ENCODE peak calls at places on chromosome 16, in six cellular contexts. One of them, this sample, is unnamed.

GRCh38 chr16:30700971-30701370 is 2.0 kb downstream of the SRCAP start:
- DNase-seq in K562: no peak
- DNase-seq in HepG2: no peak
- DNase-seq in SK-N-SH: no peak
- DNase-seq in H1: no peak
- DNase-seq in HL-60: no peak
- DNase-seq in this sample: no peak

GRCh38 chr16:48432136-48432535 is 46.9 kb upstream of the SIAH1 start:
- DNase-seq in H1: no peak
- DNase-seq in HepG2: no peak
- DNase-seq in SK-N-SH: no peak
- DNase-seq in HL-60: peak; percentile 74
- DNase-seq in K562: no peak
- DNase-seq in this sample: peak; percentile 48

GRCh38 chr16:86294535-86294934 is 215.8 kb upstream of the FOXF1 start:
- DNase-seq in HepG2: no peak
- DNase-seq in H1: no peak
- DNase-seq in HL-60: no peak
- DNase-seq in K562: no peak
- DNase-seq in SK-N-SH: no peak
- DNase-seq in this sample: no peak

GRCh38 chr16:3454093-3454492 is 10.6 kb downstream of the NAA60 start:
- DNase-seq in SK-N-SH: no peak
- DNase-seq in HL-60: no peak
- DNase-seq in K562: no peak
- DNase-seq in H1: no peak
- DNase-seq in HepG2: peak; percentile 45
- DNase-seq in this sample: no peak

GRCh38 chr16:84138824-84139627 is 6.0 kb downstream of the HSDL1 start:
- DNase-seq in HepG2: peak; percentile 97
- DNase-seq in SK-N-SH: no peak
- DNase-seq in HL-60: no peak
- DNase-seq in K562: peak; percentile 65
- DNase-seq in H1: no peak
- DNase-seq in this sample: peak; percentile 56

GRCh38 chr16:3637371-3637923 is 17.0 kb upstream of the DNASE1 start:
- DNase-seq in HepG2: peak; percentile 60
- DNase-seq in K562: no peak
- DNase-seq in H1: no peak
- DNase-seq in HL-60: peak; percentile 74
- DNase-seq in SK-N-SH: peak; percentile 29
- DNase-seq in this sample: no peak

GRCh38 chr16:75648265-75649076 is 898 bp downstream of the TERF2IP start:
- DNase-seq in HepG2: peak; percentile 63
- DNase-seq in HL-60: peak; percentile 78
- DNase-seq in H1: peak; percentile 92
- DNase-seq in SK-N-SH: peak; percentile 85
- DNase-seq in K562: peak; percentile 72
- DNase-seq in this sample: no peak

GRCh38 chr16:46650224-46650623 is 29.0 kb upstream of the SHCBP1 start:
- DNase-seq in HL-60: no peak
- DNase-seq in HepG2: no peak
- DNase-seq in H1: no peak
- DNase-seq in SK-N-SH: no peak
- DNase-seq in K562: no peak
- DNase-seq in this sample: no peak

GRCh38 chr16:23699100-23699499 is 13.9 kb downstream of the ERN2 start:
- DNase-seq in HepG2: no peak
- DNase-seq in K562: no peak
- DNase-seq in H1: no peak
- DNase-seq in SK-N-SH: no peak
- DNase-seq in HL-60: peak; percentile 87
- DNase-seq in this sample: no peak

GRCh38 chr16:50818380-50818779 is 76.5 kb downstream of the CYLD start:
- DNase-seq in H1: no peak
- DNase-seq in K562: no peak
- DNase-seq in HL-60: no peak
- DNase-seq in SK-N-SH: no peak
- DNase-seq in HepG2: no peak
- DNase-seq in this sample: no peak

GRCh38 chr16:29816694-29817441 is 916 bp downstream of the PAGR1 start:
- DNase-seq in K562: peak; percentile 63
- DNase-seq in HepG2: peak; percentile 47
- DNase-seq in HL-60: peak; percentile 77
- DNase-seq in H1: peak; percentile 80
- DNase-seq in SK-N-SH: peak; percentile 63
- DNase-seq in this sample: no peak

GRCh38 chr16:1772362-1772907 is at the start of gene EME2:
- DNase-seq in HepG2: peak; percentile 16
- DNase-seq in K562: peak; percentile 72
- DNase-seq in H1: no peak
- DNase-seq in HL-60: peak; percentile 59
- DNase-seq in SK-N-SH: peak; percentile 52
- DNase-seq in this sample: no peak

GRCh38 chr16:57979006-57979585 is 8.2 kb upstream of the CNGB1 start:
- DNase-seq in SK-N-SH: no peak
- DNase-seq in HepG2: no peak
- DNase-seq in HL-60: no peak
- DNase-seq in H1: no peak
- DNase-seq in K562: no peak
- DNase-seq in this sample: no peak

GRCh38 chr16:50056226-50056625 is 9.5 kb upstream of the HEATR3 start:
- DNase-seq in SK-N-SH: no peak
- DNase-seq in HepG2: no peak
- DNase-seq in H1: no peak
- DNase-seq in K562: no peak
- DNase-seq in HL-60: no peak
- DNase-seq in this sample: no peak

GRCh38 chr16:4373909-4374742 is 2.5 kb downstream of the VASN start:
- DNase-seq in H1: no peak
- DNase-seq in K562: peak; percentile 63
- DNase-seq in HepG2: no peak
- DNase-seq in SK-N-SH: no peak
- DNase-seq in HL-60: no peak
- DNase-seq in this sample: no peak

GRCh38 chr16:15599303-15600070 is 43.5 kb downstream of the MARF1 start:
- DNase-seq in HepG2: no peak
- DNase-seq in H1: no peak
- DNase-seq in HL-60: no peak
- DNase-seq in SK-N-SH: no peak
- DNase-seq in K562: no peak
- DNase-seq in this sample: no peak

GRCh38 chr16:51034481-51035109 is 116.5 kb downstream of the SALL1 start:
- DNase-seq in HepG2: no peak
- DNase-seq in SK-N-SH: no peak
- DNase-seq in K562: no peak
- DNase-seq in H1: no peak
- DNase-seq in HL-60: no peak
- DNase-seq in this sample: no peak

GRCh38 chr16:426115-426905 is 861 bp downstream of the RAB11FIP3 start:
- DNase-seq in H1: peak; percentile 63
- DNase-seq in K562: peak; percentile 37
- DNase-seq in SK-N-SH: peak; percentile 70
- DNase-seq in HL-60: no peak
- DNase-seq in HepG2: no peak
- DNase-seq in this sample: no peak

GRCh38 chr16:10558746-10559641 is 21.4 kb downstream of the EMP2 start:
- DNase-seq in HepG2: no peak
- DNase-seq in H1: no peak
- DNase-seq in K562: no peak
- DNase-seq in HL-60: no peak
- DNase-seq in SK-N-SH: no peak
- DNase-seq in this sample: no peak

GRCh38 chr16:50257876-50258275 is 8.5 kb upstream of the ADCY7 start:
- DNase-seq in HepG2: no peak
- DNase-seq in K562: no peak
- DNase-seq in HL-60: no peak
- DNase-seq in SK-N-SH: no peak
- DNase-seq in H1: no peak
- DNase-seq in this sample: no peak

GRCh38 chr16:70341600-70341999 is 5.1 kb upstream of the DDX19A start:
- DNase-seq in HepG2: no peak
- DNase-seq in K562: no peak
- DNase-seq in HL-60: no peak
- DNase-seq in SK-N-SH: no peak
- DNase-seq in H1: no peak
- DNase-seq in this sample: no peak

GRCh38 chr16:11583889-11584565 is 2.7 kb downstream of the LITAF start:
- DNase-seq in K562: no peak
- DNase-seq in H1: no peak
- DNase-seq in SK-N-SH: no peak
- DNase-seq in HL-60: peak; percentile 50
- DNase-seq in HepG2: peak; percentile 52
- DNase-seq in this sample: no peak
- TF ChIP-seq GABPA in K562: no peak
- TF ChIP-seq GABPA in H1: no peak
- TF ChIP-seq GABPA in SK-N-SH: no peak
- TF ChIP-seq GABPA in HL-60: no peak
- TF ChIP-seq GABPA in HepG2: no peak
- TF ChIP-seq GABPA in this sample: no peak

GRCh38 chr16:54143934-54144333 is 142.7 kb downstream of the IRX3 start:
- DNase-seq in HL-60: peak; percentile 18
- DNase-seq in H1: no peak
- DNase-seq in HepG2: no peak
- DNase-seq in K562: no peak
- DNase-seq in SK-N-SH: no peak
- DNase-seq in this sample: no peak
- TF ChIP-seq GABPA in HL-60: no peak
- TF ChIP-seq GABPA in H1: no peak
- TF ChIP-seq GABPA in HepG2: no peak
- TF ChIP-seq GABPA in K562: no peak
- TF ChIP-seq GABPA in SK-N-SH: no peak
- TF ChIP-seq GABPA in this sample: no peak

GRCh38 chr16:71384073-71384724 is 25.7 kb downstream of the CALB2 start:
- DNase-seq in HepG2: no peak
- DNase-seq in SK-N-SH: no peak
- DNase-seq in HL-60: no peak
- DNase-seq in K562: no peak
- DNase-seq in H1: no peak
- DNase-seq in this sample: no peak

GRCh38 chr16:71380831-71381230 is 22.3 kb downstream of the CALB2 start:
- DNase-seq in HL-60: no peak
- DNase-seq in K562: no peak
- DNase-seq in SK-N-SH: no peak
- DNase-seq in H1: no peak
- DNase-seq in HepG2: no peak
- DNase-seq in this sample: no peak

GRCh38 chr16:71387045-71387871 is 28.7 kb downstream of the CALB2 start:
- DNase-seq in HL-60: peak; percentile 36
- DNase-seq in K562: no peak
- DNase-seq in HepG2: no peak
- DNase-seq in H1: no peak
- DNase-seq in SK-N-SH: no peak
- DNase-seq in this sample: no peak

DNA sequence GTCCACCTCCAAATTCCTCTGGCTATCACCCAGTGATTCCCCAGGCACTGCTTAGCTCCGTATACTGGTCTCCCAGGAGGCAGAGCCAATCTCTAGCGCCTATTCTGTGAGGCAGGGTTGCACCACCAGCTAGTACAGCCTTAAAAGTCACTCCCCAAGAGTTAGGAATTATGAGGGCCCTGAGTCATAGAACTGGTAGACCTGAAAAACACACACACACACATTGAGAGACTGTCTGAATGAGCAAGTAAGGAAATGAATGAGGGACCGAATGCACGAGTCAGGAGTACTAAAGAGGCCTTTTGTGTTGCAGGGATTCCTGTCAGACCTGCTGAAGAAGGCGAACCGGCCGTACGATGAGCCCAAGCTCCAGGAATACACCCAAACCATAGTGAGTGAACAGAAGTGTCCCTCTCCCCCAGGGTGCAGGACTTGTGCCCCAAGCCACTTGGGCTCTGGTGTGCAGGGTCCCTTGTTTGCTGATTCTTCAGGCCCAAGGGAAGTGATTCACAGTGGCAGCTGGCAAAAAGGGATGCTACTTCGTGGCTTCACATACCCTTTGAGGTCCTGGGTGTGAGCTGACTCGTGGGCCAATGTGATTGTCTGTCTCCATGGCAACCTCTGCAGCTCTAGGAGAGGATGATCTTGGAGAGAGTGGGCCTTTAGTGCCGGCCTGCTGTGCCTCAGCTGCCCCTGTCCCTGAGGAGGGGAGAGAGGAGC is 24.7 kb downstream of the CALB2 start:
- DNase-seq in SK-N-SH: no peak
- DNase-seq in H1: no peak
- DNase-seq in HL-60: no peak
- DNase-seq in HepG2: no peak
- DNase-seq in K562: no peak
- DNase-seq in this sample: no peak
- TF ChIP-seq GABPA in SK-N-SH: no peak
- TF ChIP-seq GABPA in H1: no peak
- TF ChIP-seq GABPA in HL-60: no peak
- TF ChIP-seq GABPA in HepG2: no peak
- TF ChIP-seq GABPA in K562: no peak
- TF ChIP-seq GABPA in this sample: no peak

GRCh38 chr16:88438084-88438870 is 14.8 kb upstream of the ZFPM1 start:
- DNase-seq in HL-60: no peak
- DNase-seq in HepG2: no peak
- DNase-seq in SK-N-SH: no peak
- DNase-seq in H1: no peak
- DNase-seq in K562: no peak
- DNase-seq in this sample: no peak

GRCh38 chr16:88439016-88439415 is 14.1 kb upstream of the ZFPM1 start:
- DNase-seq in K562: no peak
- DNase-seq in HepG2: no peak
- DNase-seq in HL-60: no peak
- DNase-seq in SK-N-SH: no peak
- DNase-seq in H1: no peak
- DNase-seq in this sample: no peak

GRCh38 chr16:88436796-88437195 is 16.3 kb upstream of the ZFPM1 start:
- DNase-seq in SK-N-SH: no peak
- DNase-seq in HepG2: no peak
- DNase-seq in K562: no peak
- DNase-seq in HL-60: no peak
- DNase-seq in H1: no peak
- DNase-seq in this sample: no peak

GRCh38 chr16:88435437-88436355 is 17.4 kb upstream of the ZFPM1 start:
- DNase-seq in HL-60: no peak
- DNase-seq in K562: no peak
- DNase-seq in SK-N-SH: no peak
- DNase-seq in H1: no peak
- DNase-seq in HepG2: no peak
- DNase-seq in this sample: no peak

DNA sequence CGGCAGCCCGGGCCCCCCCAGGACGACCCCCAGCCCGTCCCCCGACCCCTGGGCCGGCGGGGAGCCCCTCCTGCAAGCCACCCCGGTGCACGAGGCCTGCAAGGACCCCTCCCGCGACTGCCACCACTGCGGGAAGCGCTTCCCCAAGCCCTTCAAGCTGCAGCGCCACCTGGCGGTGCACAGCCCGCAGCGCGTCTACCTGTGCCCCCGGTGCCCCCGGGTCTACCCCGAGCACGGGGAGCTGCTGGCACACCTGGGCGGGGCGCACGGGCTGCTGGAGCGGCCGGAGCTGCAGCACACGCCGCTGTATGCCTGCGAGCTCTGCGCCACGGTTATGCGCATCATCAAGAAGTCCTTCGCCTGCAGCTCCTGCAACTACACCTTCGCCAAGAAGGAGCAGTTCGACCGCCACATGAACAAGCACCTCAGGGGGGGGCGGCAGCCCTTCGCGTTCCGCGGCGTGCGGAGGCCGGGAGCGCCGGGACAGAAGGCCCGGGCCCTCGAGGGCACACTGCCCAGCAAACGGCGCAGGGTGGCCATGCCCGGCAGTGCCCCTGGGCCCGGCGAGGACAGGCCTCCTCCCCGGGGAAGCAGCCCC is 15.6 kb upstream of the ZFPM1 start:
- DNase-seq in HL-60: no peak
- DNase-seq in K562: peak; percentile 85
- DNase-seq in HepG2: peak; percentile 48
- DNase-seq in SK-N-SH: peak; percentile 95
- DNase-seq in H1: peak; percentile 98
- DNase-seq in this sample: no peak
- TF ChIP-seq GABPA in HL-60: no peak
- TF ChIP-seq GABPA in K562: no peak
- TF ChIP-seq GABPA in HepG2: no peak
- TF ChIP-seq GABPA in SK-N-SH: no peak
- TF ChIP-seq GABPA in H1: peak; percentile 85
- TF ChIP-seq GABPA in this sample: no peak